ENCODE peak calls at places on chromosomes 11 and 22, in eight cellular contexts. One of them, this sample, is unnamed.

GRCh38 chr11:38824573-38824972 is 2226.5 kb upstream of the RAG2 start:
- DNase-seq in tibial artery: no peak
- DNase-seq in CD8-positive, alpha-beta T cell: no peak
- DNase-seq in aorta: no peak
- DNase-seq in A549: peak; percentile 16
- DNase-seq in MM.1S: peak; percentile 15
- DNase-seq in ascending aorta: no peak
- DNase-seq in prostate gland: no peak
- DNase-seq in this sample: no peak

GRCh38 chr11:73412308-73412707 is 36.1 kb downstream of the RELT start:
- DNase-seq in A549: no peak
- DNase-seq in MM.1S: no peak
- DNase-seq in CD8-positive, alpha-beta T cell: no peak
- DNase-seq in aorta: no peak
- DNase-seq in prostate gland: no peak
- DNase-seq in ascending aorta: no peak
- DNase-seq in tibial artery: no peak
- DNase-seq in this sample: no peak

GRCh38 chr11:396511-396947 is 2.5 kb downstream of the PKP3 start:
- DNase-seq in tibial artery: no peak
- DNase-seq in ascending aorta: no peak
- DNase-seq in prostate gland: no peak
- DNase-seq in CD8-positive, alpha-beta T cell: no peak
- DNase-seq in A549: peak; percentile 78
- DNase-seq in MM.1S: no peak
- DNase-seq in aorta: no peak
- DNase-seq in this sample: no peak

GRCh38 chr11:120598517-120599209 is 87.1 kb downstream of the GRIK4 start:
- DNase-seq in MM.1S: no peak
- DNase-seq in aorta: no peak
- DNase-seq in ascending aorta: no peak
- DNase-seq in A549: no peak
- DNase-seq in prostate gland: no peak
- DNase-seq in tibial artery: no peak
- DNase-seq in CD8-positive, alpha-beta T cell: no peak
- DNase-seq in this sample: no peak

GRCh38 chr11:26558191-26558590 is 13.9 kb downstream of the MUC15 start:
- DNase-seq in ascending aorta: no peak
- DNase-seq in A549: no peak
- DNase-seq in MM.1S: no peak
- DNase-seq in prostate gland: no peak
- DNase-seq in tibial artery: no peak
- DNase-seq in aorta: no peak
- DNase-seq in CD8-positive, alpha-beta T cell: no peak
- DNase-seq in this sample: no peak

GRCh38 chr11:134033276-134033675 is 35.6 kb upstream of the JAM3 start:
- DNase-seq in ascending aorta: no peak
- DNase-seq in MM.1S: no peak
- DNase-seq in A549: no peak
- DNase-seq in tibial artery: no peak
- DNase-seq in prostate gland: no peak
- DNase-seq in CD8-positive, alpha-beta T cell: no peak
- DNase-seq in aorta: no peak
- DNase-seq in this sample: no peak

GRCh38 chr11:60830478-60831142 is 11.3 kb upstream of the CCDC86 start:
- DNase-seq in ascending aorta: no peak
- DNase-seq in aorta: no peak
- DNase-seq in A549: no peak
- DNase-seq in CD8-positive, alpha-beta T cell: no peak
- DNase-seq in prostate gland: no peak
- DNase-seq in tibial artery: no peak
- DNase-seq in MM.1S: no peak
- DNase-seq in this sample: no peak

GRCh38 chr11:36711104-36711825 is 113.2 kb upstream of the RAG2 start:
- DNase-seq in MM.1S: no peak
- DNase-seq in CD8-positive, alpha-beta T cell: no peak
- DNase-seq in ascending aorta: no peak
- DNase-seq in prostate gland: no peak
- DNase-seq in A549: peak; percentile 10
- DNase-seq in aorta: no peak
- DNase-seq in tibial artery: no peak
- DNase-seq in this sample: no peak

GRCh38 chr11:61911124-61911700 is 6.2 kb downstream of the RAB3IL1 start:
- DNase-seq in MM.1S: no peak
- DNase-seq in A549: no peak
- DNase-seq in ascending aorta: peak; percentile 44
- DNase-seq in tibial artery: peak; percentile 46
- DNase-seq in aorta: no peak
- DNase-seq in prostate gland: no peak
- DNase-seq in CD8-positive, alpha-beta T cell: no peak
- DNase-seq in this sample: peak; percentile 9

GRCh38 chr11:35116762-35117588 is 22.0 kb upstream of the CD44 start:
- DNase-seq in MM.1S: no peak
- DNase-seq in A549: no peak
- DNase-seq in prostate gland: no peak
- DNase-seq in aorta: peak; percentile 64
- DNase-seq in tibial artery: no peak
- DNase-seq in CD8-positive, alpha-beta T cell: no peak
- DNase-seq in ascending aorta: no peak
- DNase-seq in this sample: peak; percentile 90

GRCh38 chr11:94948070-94948617 is 25.2 kb downstream of the CWC15 start:
- DNase-seq in CD8-positive, alpha-beta T cell: no peak
- DNase-seq in aorta: no peak
- DNase-seq in A549: no peak
- DNase-seq in MM.1S: no peak
- DNase-seq in tibial artery: no peak
- DNase-seq in prostate gland: no peak
- DNase-seq in ascending aorta: no peak
- DNase-seq in this sample: no peak

GRCh38 chr22:37932401-37932800 is 21.0 kb downstream of the C22orf23 start:
- DNase-seq in prostate gland: no peak
- DNase-seq in MM.1S: no peak
- DNase-seq in CD8-positive, alpha-beta T cell: no peak
- DNase-seq in A549: no peak
- DNase-seq in aorta: no peak
- DNase-seq in ascending aorta: no peak
- DNase-seq in tibial artery: no peak
- DNase-seq in this sample: no peak

GRCh38 chr11:1006762-1007161 is 29.8 kb downstream of the MUC6 start:
- DNase-seq in A549: no peak
- DNase-seq in MM.1S: no peak
- DNase-seq in ascending aorta: no peak
- DNase-seq in prostate gland: no peak
- DNase-seq in CD8-positive, alpha-beta T cell: no peak
- DNase-seq in aorta: no peak
- DNase-seq in tibial artery: no peak
- DNase-seq in this sample: peak; percentile 63

GRCh38 chr11:106021181-106021966 is 666 bp downstream of the MSANTD4 start:
- DNase-seq in CD8-positive, alpha-beta T cell: no peak
- DNase-seq in aorta: no peak
- DNase-seq in A549: no peak
- DNase-seq in MM.1S: no peak
- DNase-seq in prostate gland: no peak
- DNase-seq in ascending aorta: no peak
- DNase-seq in tibial artery: no peak
- DNase-seq in this sample: no peak

GRCh38 chr22:44358723-44359440 is 46.1 kb upstream of the SHISAL1 start:
- DNase-seq in tibial artery: no peak
- DNase-seq in CD8-positive, alpha-beta T cell: no peak
- DNase-seq in aorta: peak; percentile 38
- DNase-seq in ascending aorta: no peak
- DNase-seq in prostate gland: no peak
- DNase-seq in A549: no peak
- DNase-seq in MM.1S: no peak
- DNase-seq in this sample: no peak

GRCh38 chr11:64644348-64645242 is 53.6 kb downstream of the SLC22A12 start:
- DNase-seq in prostate gland: no peak
- DNase-seq in CD8-positive, alpha-beta T cell: no peak
- DNase-seq in A549: no peak
- DNase-seq in aorta: no peak
- DNase-seq in tibial artery: no peak
- DNase-seq in MM.1S: no peak
- DNase-seq in ascending aorta: no peak
- DNase-seq in this sample: no peak

GRCh38 chr22:25404923-25405853 is 159.3 kb upstream of the GRK3 start:
- DNase-seq in CD8-positive, alpha-beta T cell: peak; percentile 58
- DNase-seq in MM.1S: peak; percentile 35
- DNase-seq in ascending aorta: peak; percentile 83
- DNase-seq in prostate gland: peak; percentile 73
- DNase-seq in aorta: peak; percentile 89
- DNase-seq in A549: peak; percentile 42
- DNase-seq in tibial artery: peak; percentile 88
- DNase-seq in this sample: peak; percentile 81

GRCh38 chr11:122796128-122796717 is 42.1 kb upstream of the CRTAM start:
- DNase-seq in MM.1S: peak; percentile 34
- DNase-seq in tibial artery: no peak
- DNase-seq in ascending aorta: no peak
- DNase-seq in CD8-positive, alpha-beta T cell: peak; percentile 64
- DNase-seq in A549: peak; percentile 19
- DNase-seq in aorta: no peak
- DNase-seq in prostate gland: peak; percentile 19
- DNase-seq in this sample: peak; percentile 74

GRCh38 chr11:119493712-119494111 is 70.7 kb upstream of the THY1 start:
- DNase-seq in aorta: no peak
- DNase-seq in MM.1S: peak; percentile 44
- DNase-seq in prostate gland: no peak
- DNase-seq in A549: no peak
- DNase-seq in CD8-positive, alpha-beta T cell: no peak
- DNase-seq in ascending aorta: no peak
- DNase-seq in tibial artery: no peak
- DNase-seq in this sample: peak; percentile 47

GRCh38 chr22:38258895-38259294 is 13.9 kb downstream of the TMEM184B start:
- DNase-seq in MM.1S: no peak
- DNase-seq in prostate gland: no peak
- DNase-seq in CD8-positive, alpha-beta T cell: no peak
- DNase-seq in ascending aorta: peak; percentile 79
- DNase-seq in A549: no peak
- DNase-seq in aorta: no peak
- DNase-seq in tibial artery: peak; percentile 84
- DNase-seq in this sample: no peak

GRCh38 chr11:60912851-60913550 is 957 bp upstream of the TMEM109 start:
- DNase-seq in CD8-positive, alpha-beta T cell: no peak
- DNase-seq in prostate gland: peak; percentile 56
- DNase-seq in ascending aorta: no peak
- DNase-seq in MM.1S: no peak
- DNase-seq in tibial artery: peak; percentile 56
- DNase-seq in aorta: no peak
- DNase-seq in A549: no peak
- DNase-seq in this sample: no peak

GRCh38 chr11:199782-200181 is 6.9 kb downstream of the SCGB1C1 start:
- DNase-seq in CD8-positive, alpha-beta T cell: no peak
- DNase-seq in MM.1S: no peak
- DNase-seq in A549: no peak
- DNase-seq in prostate gland: no peak
- DNase-seq in aorta: no peak
- DNase-seq in ascending aorta: peak; percentile 54
- DNase-seq in tibial artery: no peak
- DNase-seq in this sample: no peak

GRCh38 chr22:46087816-46088277 is 62.5 kb upstream of the PPARA start:
- DNase-seq in ascending aorta: peak; percentile 96
- DNase-seq in prostate gland: peak; percentile 85
- DNase-seq in aorta: peak; percentile 94
- DNase-seq in MM.1S: no peak
- DNase-seq in CD8-positive, alpha-beta T cell: no peak
- DNase-seq in A549: peak; percentile 67
- DNase-seq in tibial artery: peak; percentile 98
- DNase-seq in this sample: peak; percentile 95

GRCh38 chr11:64726211-64726641 is 3.2 kb upstream of the NRXN2 start:
- DNase-seq in tibial artery: no peak
- DNase-seq in prostate gland: no peak
- DNase-seq in A549: no peak
- DNase-seq in ascending aorta: no peak
- DNase-seq in CD8-positive, alpha-beta T cell: no peak
- DNase-seq in MM.1S: no peak
- DNase-seq in aorta: no peak
- DNase-seq in this sample: no peak

GRCh38 chr22:37229012-37229804 is 14.9 kb downstream of the RAC2 start:
- DNase-seq in tibial artery: peak; percentile 54
- DNase-seq in MM.1S: no peak
- DNase-seq in aorta: peak; percentile 48
- DNase-seq in CD8-positive, alpha-beta T cell: no peak
- DNase-seq in prostate gland: no peak
- DNase-seq in A549: peak; percentile 41
- DNase-seq in ascending aorta: no peak
- DNase-seq in this sample: no peak

DNA sequence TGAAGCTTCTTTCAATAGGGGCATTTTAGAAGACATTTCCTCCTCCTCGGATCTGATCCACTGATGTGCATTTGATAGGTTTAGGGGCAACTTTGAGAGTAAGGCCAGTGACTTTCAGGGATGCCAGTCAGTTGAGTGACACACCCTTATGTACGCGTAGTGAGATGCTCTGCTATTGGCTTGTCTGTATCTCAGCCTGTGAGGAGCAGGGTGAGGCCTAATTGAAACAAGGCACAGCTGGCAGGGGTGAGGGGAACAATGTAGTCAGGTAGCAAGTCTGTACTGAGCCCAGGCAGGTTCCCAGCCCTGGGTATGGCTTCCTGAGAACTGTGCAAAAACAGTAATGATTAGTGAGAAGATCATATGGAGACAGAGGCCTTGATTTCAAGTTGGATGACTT is 61.5 kb downstream of the STIM1 start:
- DNase-seq in tibial artery: no peak
- DNase-seq in aorta: no peak
- DNase-seq in prostate gland: no peak
- DNase-seq in MM.1S: no peak
- DNase-seq in A549: no peak
- DNase-seq in ascending aorta: no peak
- DNase-seq in CD8-positive, alpha-beta T cell: no peak
- DNase-seq in this sample: no peak
- H3K4me1 ChIP-seq in tibial artery: no peaks in the 10 kb centered on the region
- H3K4me1 ChIP-seq in aorta: no peaks in the 10 kb centered on the region
- H3K4me1 ChIP-seq in prostate gland: no peaks in the 10 kb centered on the region
- H3K4me1 ChIP-seq in MM.1S: peaks cover 10% of the 10 kb centered on the region
- H3K4me1 ChIP-seq in A549: peaks cover 24% of the 10 kb centered on the region
- H3K4me1 ChIP-seq in ascending aorta: no peaks in the 10 kb centered on the region
- H3K4me1 ChIP-seq in CD8-positive, alpha-beta T cell: peaks cover 65% of the 10 kb centered on the region
- H3K4me1 ChIP-seq in this sample: peaks cover 8% of the 10 kb centered on the region

GRCh38 chr22:17990167-17990566 is 34.2 kb downstream of the MICAL3 start:
- DNase-seq in MM.1S: no peak
- DNase-seq in CD8-positive, alpha-beta T cell: no peak
- DNase-seq in aorta: no peak
- DNase-seq in A549: no peak
- DNase-seq in tibial artery: no peak
- DNase-seq in ascending aorta: no peak
- DNase-seq in prostate gland: no peak
- DNase-seq in this sample: no peak
- H3K4me1 ChIP-seq in MM.1S: no peaks in the 10 kb centered on the region
- H3K4me1 ChIP-seq in CD8-positive, alpha-beta T cell: no peaks in the 10 kb centered on the region
- H3K4me1 ChIP-seq in aorta: no peaks in the 10 kb centered on the region
- H3K4me1 ChIP-seq in A549: peaks cover 63% of the 10 kb centered on the region
- H3K4me1 ChIP-seq in tibial artery: peaks cover 45% of the 10 kb centered on the region
- H3K4me1 ChIP-seq in ascending aorta: no peaks in the 10 kb centered on the region
- H3K4me1 ChIP-seq in prostate gland: no peaks in the 10 kb centered on the region
- H3K4me1 ChIP-seq in this sample: peaks cover 9% of the 10 kb centered on the region

GRCh38 chr11:2384723-2385041 is 7.6 kb downstream of the CD81 start:
- DNase-seq in tibial artery: no peak
- DNase-seq in A549: no peak
- DNase-seq in prostate gland: no peak
- DNase-seq in MM.1S: no peak
- DNase-seq in CD8-positive, alpha-beta T cell: no peak
- DNase-seq in aorta: no peak
- DNase-seq in ascending aorta: no peak
- DNase-seq in this sample: no peak
- H3K4me1 ChIP-seq in tibial artery: peaks cover 99% of the 10 kb centered on the region
- H3K4me1 ChIP-seq in A549: peaks cover 38% of the 10 kb centered on the region
- H3K4me1 ChIP-seq in prostate gland: peaks cover 71% of the 10 kb centered on the region
- H3K4me1 ChIP-seq in MM.1S: peaks cover 25% of the 10 kb centered on the region
- H3K4me1 ChIP-seq in CD8-positive, alpha-beta T cell: peaks cover 75% of the 10 kb centered on the region
- H3K4me1 ChIP-seq in aorta: no peaks in the 10 kb centered on the region
- H3K4me1 ChIP-seq in ascending aorta: peaks cover 28% of the 10 kb centered on the region
- H3K4me1 ChIP-seq in this sample: peaks cover 93% of the 10 kb centered on the region

GRCh38 chr11:47137476-47137875 is 39.2 kb downstream of the ARFGAP2 start:
- DNase-seq in prostate gland: no peak
- DNase-seq in tibial artery: no peak
- DNase-seq in MM.1S: no peak
- DNase-seq in A549: no peak
- DNase-seq in CD8-positive, alpha-beta T cell: no peak
- DNase-seq in aorta: no peak
- DNase-seq in ascending aorta: no peak
- DNase-seq in this sample: no peak
- H3K4me1 ChIP-seq in prostate gland: no peaks in the 10 kb centered on the region
- H3K4me1 ChIP-seq in tibial artery: no peaks in the 10 kb centered on the region
- H3K4me1 ChIP-seq in MM.1S: no peaks in the 10 kb centered on the region
- H3K4me1 ChIP-seq in A549: no peaks in the 10 kb centered on the region
- H3K4me1 ChIP-seq in CD8-positive, alpha-beta T cell: no peaks in the 10 kb centered on the region
- H3K4me1 ChIP-seq in aorta: no peaks in the 10 kb centered on the region
- H3K4me1 ChIP-seq in ascending aorta: no peaks in the 10 kb centered on the region
- H3K4me1 ChIP-seq in this sample: peaks cover 15% of the 10 kb centered on the region

This sample was measured in body of pancreas.